ENCODE peak calls at places on chromosomes 16 and 17, in eight cellular contexts. L is fibroblast of pulmonary artery, P is esophagus muscularis mucosa, E is AG04449, Q is transverse colon, X is fibroblast of the aortic adventitia, I is pancreas, D is cardiac muscle cell. A is an unnamed sample.
A peak's percentile ranks its signal among the peaks of the same experiment; 100 is the strongest.

GRCh38 chr17:38879878-38880727 is 10.2 kb downstream of the LASP1 start:
- DNase-seq in L (peak; percentile 82), P (no peak), E (no peak), Q (peak; percentile 41), X (peak; percentile 90), I (peak; percentile 58), D (peak; percentile 87), A (peak; percentile 87)

GRCh38 chr17:20008242-20009051 is 712 bp upstream of the SPECC1 start:
- DNase-seq in L (peak; percentile 3), P (no peak), E (no peak), Q (peak; percentile 28), X (no peak), I (peak; percentile 26), D (no peak), A (no peak)

GRCh38 chr16:19137201-19137601 is 23.4 kb downstream of the ITPRIPL2 start:
- DNase-seq in L (no peak), P (no peak), E (no peak), Q (no peak), X (peak; percentile 28), I (no peak), D (no peak), A (no peak)

GRCh38 chr17:70320642-70321345 is 151.5 kb downstream of the KCNJ2 start:
- DNase-seq in L (peak; percentile 44), P (no peak), E (no peak), Q (peak; percentile 10), X (peak; percentile 51), I (no peak), D (peak; percentile 94), A (no peak)

GRCh38 chr17:71098071-71098470 is 928.7 kb downstream of the KCNJ2 start:
- DNase-seq in L (no peak), P (no peak), E (no peak), Q (no peak), X (no peak), I (no peak), D (no peak), A (no peak)

GRCh38 chr17:8581002-8581658 is 49.4 kb downstream of the MYH10 start:
- DNase-seq in L (no peak), P (no peak), E (no peak), Q (no peak), X (no peak), I (no peak), D (no peak), A (no peak)

GRCh38 chr16:27414803-27415431 is 12.9 kb downstream of the IL21R start:
- DNase-seq in L (no peak), P (no peak), E (no peak), Q (no peak), X (no peak), I (no peak), D (no peak), A (no peak)

GRCh38 chr16:27174007-27174406 is 29.3 kb upstream of the KDM8 start:
- DNase-seq in L (no peak), P (no peak), E (no peak), Q (peak; percentile 27), X (no peak), I (no peak), D (no peak), A (no peak)

GRCh38 chr17:27356091-27356705 is 62.3 kb downstream of the WSB1 start:
- DNase-seq in L (no peak), P (no peak), E (no peak), Q (no peak), X (no peak), I (peak; percentile 52), D (no peak), A (no peak)

GRCh38 chr17:41987642-41988041 is 21.0 kb downstream of the CNP start:
- DNase-seq in L (no peak), P (no peak), E (no peak), Q (no peak), X (no peak), I (no peak), D (peak; percentile 48), A (no peak)

GRCh38 chr16:30951785-30952184 is 2.9 kb downstream of the ORAI3 start:
- DNase-seq in L (peak; percentile 87), P (no peak), E (no peak), Q (peak; percentile 54), X (peak; percentile 98), I (peak; percentile 46), D (peak; percentile 85), A (no peak)

GRCh38 chr16:80899804-80900592 is 95.6 kb upstream of the CDYL2 start:
- DNase-seq in L (peak; percentile 97), P (no peak), E (no peak), Q (peak; percentile 39), X (peak; percentile 98), I (peak; percentile 90), D (peak; percentile 99), A (no peak)

GRCh38 chr17:46949291-46950174 is 26.6 kb downstream of the GOSR2 start:
- DNase-seq in L (no peak), P (no peak), E (no peak), Q (no peak), X (no peak), I (no peak), D (no peak), A (no peak)

GRCh38 chr16:1918890-1919679 is 870 bp upstream of the HS3ST6 start:
- DNase-seq in L (no peak), P (no peak), E (no peak), Q (no peak), X (no peak), I (peak; percentile 22), D (no peak), A (no peak)

GRCh38 chr16:63018581-63019223 is 982.5 kb upstream of the CDH8 start:
- DNase-seq in L (no peak), P (no peak), E (no peak), Q (no peak), X (no peak), I (no peak), D (no peak), A (no peak)

GRCh38 chr17:386145-386876 is 33.7 kb upstream of the RPH3AL start:
- DNase-seq in L (peak; percentile 21), P (no peak), E (no peak), Q (peak; percentile 87), X (no peak), I (peak; percentile 89), D (peak; percentile 48), A (no peak)
- TF ChIP-seq CTCF in L (no peak), P (peak; percentile 73), E (peak; percentile 78), Q (peak; percentile 83), X (peak; percentile 45), I (peak; percentile 62), D (peak; percentile 49), A (peak; percentile 51)

GRCh38 chr17:4944554-4945175 is 3.7 kb downstream of the PFN1 start:
- DNase-seq in L (no peak), P (no peak), E (no peak), Q (no peak), X (no peak), I (no peak), D (no peak), A (no peak)

GRCh38 chr17:4940625-4941021 is 555 bp downstream of the RNF167 start:
- DNase-seq in L (no peak), P (no peak), E (no peak), Q (peak; percentile 60), X (no peak), I (peak; percentile 44), D (no peak), A (no peak)

GRCh38 chr17:4941027-4941610 is 1.1 kb downstream of the RNF167 start:
- DNase-seq in L (no peak), P (no peak), E (no peak), Q (no peak), X (no peak), I (no peak), D (no peak), A (no peak)

GRCh38 chr17:4944163-4944553 is 4.1 kb downstream of the RNF167 start:
- DNase-seq in L (no peak), P (no peak), E (no peak), Q (peak; percentile 37), X (no peak), I (no peak), D (no peak), A (no peak)

GRCh38 chr17:4942760-4943508 is 2.9 kb downstream of the RNF167 start:
- DNase-seq in L (no peak), P (no peak), E (no peak), Q (no peak), X (no peak), I (no peak), D (no peak), A (no peak)
- H3K4me3 ChIP-seq in L (no peak overlapping the region), P (no peak overlapping the region), E (no peak overlapping the region), Q (no peak overlapping the region), X (no peak overlapping the region), I (no peak overlapping the region), D (no peak overlapping the region), A (no peak overlapping the region)

GRCh38 chr16:87303431-87303930 is 13.7 kb downstream of the C16orf95 start:
- DNase-seq in L (peak; percentile 18), P (no peak), E (no peak), Q (no peak), X (no peak), I (no peak), D (no peak), A (no peak)

GRCh38 chr16:87303962-87304521 is 13.2 kb downstream of the C16orf95 start:
- DNase-seq in L (no peak), P (no peak), E (no peak), Q (no peak), X (no peak), I (no peak), D (no peak), A (no peak)

GRCh38 chr16:87308826-87309225 is 8.4 kb downstream of the C16orf95 start:
- DNase-seq in L (no peak), P (no peak), E (no peak), Q (no peak), X (no peak), I (no peak), D (no peak), A (no peak)

GRCh38 chr16:87304951-87305350 is 12.2 kb downstream of the C16orf95 start:
- DNase-seq in L (no peak), P (no peak), E (no peak), Q (no peak), X (no peak), I (no peak), D (no peak), A (no peak)

DNA sequence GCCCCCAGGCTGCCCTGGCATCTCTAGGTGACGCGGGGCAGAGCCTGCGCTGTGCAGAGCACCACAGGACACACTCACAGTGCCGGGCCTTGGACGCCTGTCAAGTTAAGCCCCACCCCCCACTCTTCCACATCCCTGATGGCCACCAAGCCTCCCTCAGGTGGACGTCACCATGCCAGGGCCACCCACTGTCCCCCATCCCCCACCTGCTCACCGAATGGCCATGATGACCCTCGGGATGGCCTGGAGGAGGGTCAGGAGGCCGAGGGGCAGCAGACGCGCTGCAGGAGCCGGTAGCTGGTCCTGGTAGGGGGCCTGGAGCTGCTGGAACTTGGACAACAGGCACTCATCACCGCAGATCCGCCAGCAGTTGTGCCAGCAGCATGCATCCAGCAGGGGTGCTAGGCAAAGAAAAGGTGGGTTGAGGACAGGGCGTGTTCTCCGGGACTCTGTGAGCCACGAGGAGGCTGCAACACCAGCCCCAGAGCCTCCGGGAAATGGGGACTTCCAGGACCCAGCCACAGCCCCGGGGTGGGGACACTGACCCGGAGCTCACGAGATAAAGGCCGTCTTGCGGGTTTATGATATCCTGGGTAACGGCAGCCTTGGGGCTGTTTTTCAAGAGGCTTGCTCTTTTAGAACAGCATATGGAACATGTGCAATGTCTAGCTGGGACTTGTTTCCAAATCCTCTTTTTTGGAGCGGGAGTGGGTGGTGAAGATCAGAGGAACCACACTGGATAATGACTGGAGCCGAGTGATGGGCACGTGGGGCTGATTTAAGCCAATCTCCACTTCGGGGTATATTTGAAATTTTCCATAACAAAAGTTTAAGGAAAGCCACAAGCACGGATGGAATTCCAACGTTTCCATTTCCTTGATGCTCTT is 11.4 kb downstream of the C16orf95 start:
- DNase-seq in L (peak; percentile 27), P (no peak), E (peak; percentile 16), Q (no peak), X (no peak), I (no peak), D (peak; percentile 77), A (no peak)
- TF ChIP-seq CTCF in L (peak; percentile 20), P (no peak), E (peak; percentile 54), Q (no peak), X (no peak), I (no peak), D (peak; percentile 39), A (no peak)

GRCh38 chr17:82227629-82228277 is 1.1 kb upstream of the SLC16A3 start:
- DNase-seq in L (no peak), P (no peak), E (no peak), Q (no peak), X (no peak), I (peak; percentile 24), D (no peak), A (no peak)
- H3K4me3 ChIP-seq in L (peak overlapping the region; percentile 47), P (peak overlapping the region; percentile 74), E (peak overlapping the region; percentile 86), Q (peak overlapping the region; percentile 63), X (no peak overlapping the region), I (no peak overlapping the region), D (peak overlapping the region; percentile 98), A (peak overlapping the region; percentile 6)